ENCODE peak calls at places on chromosomes 1 and 21, in ten cellular contexts. L, D, G, M, U, H, Q, B, Y and I are unnamed samples.

GRCh38 chr1:2836333-2836970 is 35.0 kb upstream of the TTC34 start:
- DNase-seq in H (no peak), U (no peak), B (no peak), D (no peak), Q (no peak), M (no peak), Y (no peak), G (no peak), L (no peak), I (no peak)

GRCh38 chr1:94801919-94802546 is 18.1 kb upstream of the SLC44A3 start:
- DNase-seq in M (peak; percentile 19), Y (peak; percentile 71), G (peak; percentile 77), U (peak; percentile 42), B (peak; percentile 15), Q (no peak), L (no peak), H (peak; percentile 82), D (peak; percentile 24), I (peak; percentile 12)

GRCh38 chr1:5331101-5331500 is 661.1 kb downstream of the NPHP4 start:
- DNase-seq in D (no peak), U (no peak), M (no peak), H (no peak), B (no peak), L (no peak), Q (no peak), Y (no peak), G (no peak), I (no peak)

GRCh38 chr1:155179107-155180031 is 5.7 kb downstream of the TRIM46 start:
- DNase-seq in Q (peak; percentile 12), B (no peak), G (peak; percentile 57), D (no peak), U (no peak), H (peak; percentile 72), M (no peak), Y (no peak), L (peak; percentile 51), I (no peak)

GRCh38 chr1:75522389-75522788 is 88.5 kb downstream of the SLC44A5 start:
- DNase-seq in B (peak; percentile 12), H (no peak), L (no peak), Q (no peak), Y (peak; percentile 93), D (no peak), M (no peak), G (no peak), U (no peak), I (no peak)

GRCh38 chr1:67599085-67599484 is 85.9 kb upstream of the GADD45A start:
- DNase-seq in H (no peak), G (no peak), Y (no peak), L (no peak), B (no peak), Q (no peak), U (peak; percentile 29), D (peak; percentile 24), M (no peak), I (no peak)

GRCh38 chr1:77538956-77539509 is 143.4 kb downstream of the ZZZ3 start:
- DNase-seq in U (no peak), B (no peak), Q (no peak), D (peak; percentile 10), Y (no peak), M (no peak), L (no peak), G (peak; percentile 77), H (no peak), I (no peak)

GRCh38 chr1:226223786-226224244 is 351 bp downstream of the MIXL1 start:
- DNase-seq in Y (peak; percentile 26), M (no peak), B (peak; percentile 41), U (no peak), Q (peak; percentile 56), H (peak; percentile 80), D (peak; percentile 60), L (no peak), G (no peak), I (peak; percentile 59)

DNA sequence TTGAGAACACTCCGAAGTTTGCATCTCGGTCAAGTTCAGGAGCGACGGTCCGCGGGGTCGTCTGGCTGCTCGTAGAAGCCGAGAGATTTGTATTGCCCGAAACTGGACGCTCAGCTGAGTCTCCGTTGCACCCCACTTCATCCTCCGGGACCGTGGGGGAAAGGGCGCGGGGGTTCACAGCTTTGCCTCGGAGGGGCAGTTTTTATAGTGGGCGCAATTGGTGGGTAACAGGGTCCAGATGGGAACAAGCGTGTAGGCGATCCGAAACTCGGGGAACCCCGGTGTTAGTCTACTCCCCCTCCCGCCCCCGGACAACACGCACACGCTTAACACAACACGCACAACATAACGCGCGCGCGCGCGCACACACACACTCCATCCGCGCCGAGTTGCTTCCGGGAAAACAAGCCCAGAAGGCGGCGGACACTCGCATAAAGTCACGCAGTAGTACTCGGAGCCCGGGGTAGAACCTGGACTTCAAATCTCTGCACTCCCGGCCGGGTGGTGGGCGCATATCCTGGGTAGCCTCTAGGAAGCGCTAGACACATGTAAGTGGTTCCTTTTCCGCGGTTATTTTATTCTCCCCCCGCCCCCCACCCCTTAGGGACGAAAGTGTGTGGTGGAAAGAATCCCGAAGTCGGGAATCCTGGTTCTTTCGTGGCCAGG is 1.0 kb upstream of the JUN start:
- DNase-seq in H (peak; percentile 96), G (peak; percentile 96), B (peak; percentile 79), M (no peak), D (peak; percentile 89), Y (peak; percentile 91), Q (no peak), L (peak; percentile 91), U (peak; percentile 85), I (peak; percentile 30)
- TF ChIP-seq POLR2AphosphoS5 in H (peak; percentile 80), G (peak; percentile 71), B (no peak), M (no peak), D (peak; percentile 84), Y (peak; percentile 70), Q (peak; percentile 8), L (peak; percentile 26), U (no peak), I (peak; percentile 57)

DNA sequence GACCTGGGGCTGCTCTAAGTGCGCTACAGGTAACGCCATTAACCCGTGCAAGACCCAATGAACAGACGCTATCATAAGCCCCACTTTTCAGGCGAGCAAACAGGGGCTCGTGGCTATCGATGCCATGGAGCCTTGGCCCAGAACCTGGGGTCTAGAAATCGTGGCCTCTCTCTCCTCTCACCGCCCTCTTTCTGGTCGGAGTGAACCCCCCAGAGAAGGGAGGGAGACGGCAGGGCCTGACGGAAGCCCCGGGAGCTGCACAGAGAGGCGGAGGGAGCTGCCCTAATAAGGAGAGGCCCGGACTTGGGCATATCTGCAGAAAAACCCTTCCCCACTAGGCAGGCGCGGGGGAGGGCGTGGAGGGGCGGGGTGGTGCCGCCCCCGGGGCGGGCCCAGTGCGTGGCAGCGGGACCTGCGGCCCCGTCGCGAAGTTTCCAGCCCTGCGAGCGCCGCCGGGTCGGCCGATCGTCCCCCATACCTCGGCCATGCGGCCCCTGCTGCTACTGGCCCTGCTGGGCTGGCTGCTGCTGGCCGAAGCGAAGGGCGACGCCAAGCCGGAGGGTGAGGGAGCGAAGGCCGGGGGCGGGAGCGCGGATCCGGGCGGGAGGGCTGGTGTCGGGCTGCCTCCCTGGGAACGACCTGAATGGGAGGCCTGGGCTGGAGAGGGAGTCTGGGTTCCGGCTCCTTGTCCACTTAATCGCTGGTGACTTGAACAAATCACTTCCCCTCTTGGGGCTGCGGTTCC is at the start of gene PLOD1:
- DNase-seq in U (peak; percentile 78), G (peak; percentile 95), D (peak; percentile 92), M (peak; percentile 36), L (peak; percentile 78), Q (peak; percentile 96), H (peak; percentile 97), B (peak; percentile 96), Y (peak; percentile 91), I (peak; percentile 93)
- TF ChIP-seq POLR2A in U (peak; percentile 81), G (peak; percentile 33), D (peak; percentile 47), M (no peak), L (no peak), Q (peak; percentile 77), H (peak; percentile 3), B (peak; percentile 88), Y (peak; percentile 89), I (peak; percentile 79)

DNA sequence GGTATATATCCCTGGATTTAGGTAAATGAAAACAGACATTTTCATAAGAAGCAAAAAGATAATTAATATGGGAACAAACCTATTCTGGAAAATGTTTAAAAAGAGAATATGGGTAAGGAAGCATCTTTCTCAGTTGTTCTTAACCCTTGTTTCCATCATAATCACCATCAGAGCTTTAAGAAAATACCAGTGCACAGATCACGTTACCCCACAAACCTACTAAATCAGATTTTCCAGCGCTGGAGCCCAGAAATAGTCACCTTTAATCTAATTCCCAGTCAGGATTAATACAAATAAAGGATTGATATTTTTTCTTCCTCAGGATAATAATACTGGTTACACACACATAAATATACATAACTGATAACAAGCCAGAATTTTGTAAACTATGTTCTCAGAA is 44.6 kb downstream of the PTPRC start:
- DNase-seq in H (no peak), U (no peak), B (no peak), L (no peak), Y (no peak), G (no peak), M (no peak), D (no peak), Q (no peak), I (no peak)
- TF ChIP-seq POLR2AphosphoS5 in H (no peak), U (no peak), B (no peak), L (no peak), Y (no peak), G (no peak), M (no peak), D (no peak), Q (no peak), I (no peak)

GRCh38 chr21:41613421-41613998 is 105.6 kb upstream of the TMPRSS2 start:
- DNase-seq in Y (no peak), L (no peak), G (no peak), U (no peak), B (no peak), M (no peak), H (no peak), Q (no peak), D (no peak), I (no peak)

GRCh38 chr21:41611966-41612606 is 104.1 kb upstream of the TMPRSS2 start:
- DNase-seq in D (peak; percentile 77), G (peak; percentile 42), L (no peak), Y (no peak), Q (no peak), B (peak; percentile 30), H (no peak), M (no peak), U (peak; percentile 72), I (no peak)

GRCh38 chr21:41612674-41613250 is 104.8 kb upstream of the TMPRSS2 start:
- DNase-seq in M (no peak), L (peak; percentile 84), H (no peak), B (peak; percentile 52), Q (no peak), D (peak; percentile 57), G (peak; percentile 91), U (peak; percentile 93), Y (no peak), I (no peak)

GRCh38 chr21:41611441-41611840 is 103.5 kb upstream of the TMPRSS2 start:
- DNase-seq in Q (no peak), U (no peak), H (no peak), D (no peak), M (no peak), B (no peak), L (no peak), G (peak; percentile 30), Y (no peak), I (no peak)

DNA sequence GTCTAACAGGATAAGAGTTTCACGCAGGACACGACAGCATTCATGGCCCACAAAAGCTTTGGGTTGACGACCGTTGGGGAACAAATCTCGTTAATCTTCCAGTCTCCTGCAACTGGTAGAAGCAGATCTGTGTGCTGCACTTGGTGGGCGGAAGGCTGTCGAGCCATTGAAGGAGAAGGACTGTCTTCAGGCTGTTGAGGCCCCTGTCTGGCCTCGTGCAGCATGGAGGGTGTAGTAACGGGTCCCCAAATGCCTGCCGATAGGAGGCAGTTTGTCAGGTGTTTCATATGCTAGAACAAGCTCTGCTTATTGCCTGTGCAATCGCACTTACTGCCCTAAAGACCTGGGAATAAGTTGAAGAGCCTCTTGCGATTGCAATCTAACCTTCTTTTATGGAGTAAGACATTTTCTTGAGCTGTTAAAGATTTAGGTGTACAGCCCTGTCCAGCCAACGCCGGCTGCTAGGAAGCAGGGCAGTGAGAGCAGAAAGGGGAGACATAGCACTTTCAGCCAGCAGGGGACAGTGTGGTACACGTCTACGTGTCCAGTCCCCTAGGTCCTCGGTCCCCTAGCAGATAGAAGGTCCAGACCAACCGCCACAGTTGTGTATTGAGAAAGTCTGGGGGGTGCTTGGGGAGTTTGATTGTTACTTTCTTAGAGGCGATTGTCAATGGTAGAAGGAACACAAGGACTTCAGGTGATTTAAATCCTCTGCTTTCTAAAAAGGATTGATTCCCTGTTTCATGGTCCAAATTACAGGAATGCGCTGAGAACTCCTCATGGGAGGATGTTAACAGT is 102.3 kb upstream of the TMPRSS2 start:
- DNase-seq in U (no peak), D (peak; percentile 74), M (no peak), Q (no peak), Y (peak; percentile 42), L (peak; percentile 70), H (no peak), G (peak; percentile 68), B (peak; percentile 75), I (peak; percentile 42)
- TF ChIP-seq POLR2A in U (no peak), D (no peak), M (no peak), Q (no peak), Y (no peak), L (no peak), H (no peak), G (no peak), B (no peak), I (no peak)